ENCODE peak calls at places on chromosomes 11 and 22, in ten cellular contexts. One of them, this sample, is unnamed.

GRCh38 chr11:82980292-82980691 is 78.8 kb downstream of the DDIAS start:
- DNase-seq in gastrocnemius medialis: no peak
- DNase-seq in right atrium auricular region: no peak
- DNase-seq in CD8-positive, alpha-beta T cell: no peak
- DNase-seq in endothelial cell of umbilical vein: peak
- DNase-seq in fibroblast of lung: peak
- DNase-seq in spleen: no peak
- DNase-seq in RWPE1: peak
- DNase-seq in fibroblast of villous mesenchyme: peak
- DNase-seq in nephron progenitor cell: no peak
- DNase-seq in this sample: no peak

GRCh38 chr11:35036642-35037041 is 102.3 kb upstream of the CD44 start:
- DNase-seq in gastrocnemius medialis: no peak
- DNase-seq in right atrium auricular region: no peak
- DNase-seq in CD8-positive, alpha-beta T cell: no peak
- DNase-seq in endothelial cell of umbilical vein: no peak
- DNase-seq in fibroblast of lung: no peak
- DNase-seq in spleen: no peak
- DNase-seq in RWPE1: no peak
- DNase-seq in fibroblast of villous mesenchyme: peak
- DNase-seq in nephron progenitor cell: no peak
- DNase-seq in this sample: no peak

GRCh38 chr11:68002943-68003845 is 703 bp downstream of the UNC93B1 start:
- DNase-seq in gastrocnemius medialis: no peak
- DNase-seq in right atrium auricular region: no peak
- DNase-seq in CD8-positive, alpha-beta T cell: peak
- DNase-seq in endothelial cell of umbilical vein: no peak
- DNase-seq in fibroblast of lung: no peak
- DNase-seq in spleen: peak
- DNase-seq in RWPE1: no peak
- DNase-seq in fibroblast of villous mesenchyme: no peak
- DNase-seq in nephron progenitor cell: peak
- DNase-seq in this sample: no peak

GRCh38 chr11:88340366-88340930 is 2.9 kb upstream of the CTSC start:
- DNase-seq in gastrocnemius medialis: no peak
- DNase-seq in right atrium auricular region: no peak
- DNase-seq in CD8-positive, alpha-beta T cell: no peak
- DNase-seq in endothelial cell of umbilical vein: no peak
- DNase-seq in fibroblast of lung: no peak
- DNase-seq in spleen: no peak
- DNase-seq in RWPE1: no peak
- DNase-seq in fibroblast of villous mesenchyme: no peak
- DNase-seq in nephron progenitor cell: no peak
- DNase-seq in this sample: no peak

GRCh38 chr11:114233755-114234154 is 62.4 kb upstream of the NNMT start:
- DNase-seq in gastrocnemius medialis: no peak
- DNase-seq in right atrium auricular region: no peak
- DNase-seq in CD8-positive, alpha-beta T cell: no peak
- DNase-seq in endothelial cell of umbilical vein: no peak
- DNase-seq in fibroblast of lung: peak
- DNase-seq in spleen: no peak
- DNase-seq in RWPE1: no peak
- DNase-seq in fibroblast of villous mesenchyme: peak
- DNase-seq in nephron progenitor cell: no peak
- DNase-seq in this sample: no peak

GRCh38 chr11:133966147-133966546 is 9.4 kb upstream of the IGSF9B start:
- DNase-seq in gastrocnemius medialis: no peak
- DNase-seq in right atrium auricular region: no peak
- DNase-seq in CD8-positive, alpha-beta T cell: no peak
- DNase-seq in endothelial cell of umbilical vein: no peak
- DNase-seq in fibroblast of lung: no peak
- DNase-seq in spleen: no peak
- DNase-seq in RWPE1: no peak
- DNase-seq in fibroblast of villous mesenchyme: no peak
- DNase-seq in nephron progenitor cell: no peak
- DNase-seq in this sample: no peak

GRCh38 chr11:59710136-59710847 is 3.4 kb downstream of the OR10V1 start:
- DNase-seq in gastrocnemius medialis: no peak
- DNase-seq in right atrium auricular region: no peak
- DNase-seq in CD8-positive, alpha-beta T cell: no peak
- DNase-seq in endothelial cell of umbilical vein: no peak
- DNase-seq in fibroblast of lung: no peak
- DNase-seq in spleen: no peak
- DNase-seq in RWPE1: no peak
- DNase-seq in fibroblast of villous mesenchyme: no peak
- DNase-seq in nephron progenitor cell: no peak
- DNase-seq in this sample: no peak

GRCh38 chr11:8090756-8091155 is 9.7 kb downstream of the TUB start:
- DNase-seq in gastrocnemius medialis: no peak
- DNase-seq in right atrium auricular region: no peak
- DNase-seq in CD8-positive, alpha-beta T cell: no peak
- DNase-seq in endothelial cell of umbilical vein: peak
- DNase-seq in fibroblast of lung: peak
- DNase-seq in spleen: peak
- DNase-seq in RWPE1: no peak
- DNase-seq in fibroblast of villous mesenchyme: peak
- DNase-seq in nephron progenitor cell: peak
- DNase-seq in this sample: no peak

GRCh38 chr11:65912840-65913239 is 6.0 kb downstream of the C11orf68 start:
- DNase-seq in gastrocnemius medialis: no peak
- DNase-seq in right atrium auricular region: no peak
- DNase-seq in CD8-positive, alpha-beta T cell: no peak
- DNase-seq in endothelial cell of umbilical vein: peak
- DNase-seq in fibroblast of lung: peak
- DNase-seq in spleen: no peak
- DNase-seq in RWPE1: peak
- DNase-seq in fibroblast of villous mesenchyme: peak
- DNase-seq in nephron progenitor cell: no peak
- DNase-seq in this sample: no peak

GRCh38 chr22:38226853-38227649 is 25.3 kb downstream of the MAFF start:
- DNase-seq in gastrocnemius medialis: no peak
- DNase-seq in right atrium auricular region: no peak
- DNase-seq in CD8-positive, alpha-beta T cell: no peak
- DNase-seq in endothelial cell of umbilical vein: no peak
- DNase-seq in fibroblast of lung: no peak
- DNase-seq in spleen: no peak
- DNase-seq in RWPE1: no peak
- DNase-seq in fibroblast of villous mesenchyme: no peak
- DNase-seq in nephron progenitor cell: no peak
- DNase-seq in this sample: no peak

GRCh38 chr22:38230108-38230825 is 28.5 kb downstream of the MAFF start:
- DNase-seq in gastrocnemius medialis: no peak
- DNase-seq in right atrium auricular region: no peak
- DNase-seq in CD8-positive, alpha-beta T cell: peak
- DNase-seq in endothelial cell of umbilical vein: peak
- DNase-seq in fibroblast of lung: peak
- DNase-seq in spleen: no peak
- DNase-seq in RWPE1: no peak
- DNase-seq in fibroblast of villous mesenchyme: peak
- DNase-seq in nephron progenitor cell: no peak
- DNase-seq in this sample: no peak

GRCh38 chr22:38228326-38228872 is 26.6 kb downstream of the MAFF start:
- DNase-seq in gastrocnemius medialis: no peak
- DNase-seq in right atrium auricular region: no peak
- DNase-seq in CD8-positive, alpha-beta T cell: no peak
- DNase-seq in endothelial cell of umbilical vein: no peak
- DNase-seq in fibroblast of lung: no peak
- DNase-seq in spleen: no peak
- DNase-seq in RWPE1: no peak
- DNase-seq in fibroblast of villous mesenchyme: no peak
- DNase-seq in nephron progenitor cell: no peak
- DNase-seq in this sample: no peak

GRCh38 chr22:38230916-38231315 is 29.1 kb downstream of the MAFF start:
- DNase-seq in gastrocnemius medialis: no peak
- DNase-seq in right atrium auricular region: no peak
- DNase-seq in CD8-positive, alpha-beta T cell: no peak
- DNase-seq in endothelial cell of umbilical vein: peak
- DNase-seq in fibroblast of lung: no peak
- DNase-seq in spleen: no peak
- DNase-seq in RWPE1: no peak
- DNase-seq in fibroblast of villous mesenchyme: no peak
- DNase-seq in nephron progenitor cell: no peak
- DNase-seq in this sample: no peak

GRCh38 chr22:38228873-38229740 is 27.3 kb downstream of the MAFF start:
- DNase-seq in gastrocnemius medialis: no peak
- DNase-seq in right atrium auricular region: peak
- DNase-seq in CD8-positive, alpha-beta T cell: no peak
- DNase-seq in endothelial cell of umbilical vein: peak
- DNase-seq in fibroblast of lung: peak
- DNase-seq in spleen: no peak
- DNase-seq in RWPE1: peak
- DNase-seq in fibroblast of villous mesenchyme: peak
- DNase-seq in nephron progenitor cell: no peak
- DNase-seq in this sample: no peak
- TF ChIP-seq CTCF in gastrocnemius medialis: no peak
- TF ChIP-seq CTCF in right atrium auricular region: no peak
- TF ChIP-seq CTCF in CD8-positive, alpha-beta T cell: no peak
- TF ChIP-seq CTCF in endothelial cell of umbilical vein: no peak
- TF ChIP-seq CTCF in fibroblast of lung: no peak
- TF ChIP-seq CTCF in spleen: no peak
- TF ChIP-seq CTCF in RWPE1: no peak
- TF ChIP-seq CTCF in fibroblast of villous mesenchyme: no peak
- TF ChIP-seq CTCF in nephron progenitor cell: no peak
- TF ChIP-seq CTCF in this sample: no peak

GRCh38 chr11:125326126-125326525 is 161.6 kb downstream of the PKNOX2 start:
- DNase-seq in gastrocnemius medialis: no peak
- DNase-seq in right atrium auricular region: no peak
- DNase-seq in CD8-positive, alpha-beta T cell: no peak
- DNase-seq in endothelial cell of umbilical vein: no peak
- DNase-seq in fibroblast of lung: no peak
- DNase-seq in spleen: no peak
- DNase-seq in RWPE1: no peak
- DNase-seq in fibroblast of villous mesenchyme: no peak
- DNase-seq in nephron progenitor cell: no peak
- DNase-seq in this sample: no peak

GRCh38 chr11:125317416-125317815 is 152.9 kb downstream of the PKNOX2 start:
- DNase-seq in gastrocnemius medialis: no peak
- DNase-seq in right atrium auricular region: no peak
- DNase-seq in CD8-positive, alpha-beta T cell: no peak
- DNase-seq in endothelial cell of umbilical vein: no peak
- DNase-seq in fibroblast of lung: no peak
- DNase-seq in spleen: no peak
- DNase-seq in RWPE1: no peak
- DNase-seq in fibroblast of villous mesenchyme: no peak
- DNase-seq in nephron progenitor cell: no peak
- DNase-seq in this sample: no peak

GRCh38 chr11:125319649-125320048 is 155.1 kb downstream of the PKNOX2 start:
- DNase-seq in gastrocnemius medialis: no peak
- DNase-seq in right atrium auricular region: no peak
- DNase-seq in CD8-positive, alpha-beta T cell: no peak
- DNase-seq in endothelial cell of umbilical vein: no peak
- DNase-seq in fibroblast of lung: no peak
- DNase-seq in spleen: no peak
- DNase-seq in RWPE1: no peak
- DNase-seq in fibroblast of villous mesenchyme: no peak
- DNase-seq in nephron progenitor cell: no peak
- DNase-seq in this sample: no peak

GRCh38 chr11:125320347-125321122 is 156.0 kb downstream of the PKNOX2 start:
- DNase-seq in gastrocnemius medialis: no peak
- DNase-seq in right atrium auricular region: no peak
- DNase-seq in CD8-positive, alpha-beta T cell: no peak
- DNase-seq in endothelial cell of umbilical vein: no peak
- DNase-seq in fibroblast of lung: no peak
- DNase-seq in spleen: no peak
- DNase-seq in RWPE1: no peak
- DNase-seq in fibroblast of villous mesenchyme: no peak
- DNase-seq in nephron progenitor cell: no peak
- DNase-seq in this sample: no peak

GRCh38 chr11:125322317-125322716 is 157.8 kb downstream of the PKNOX2 start:
- DNase-seq in gastrocnemius medialis: no peak
- DNase-seq in right atrium auricular region: no peak
- DNase-seq in CD8-positive, alpha-beta T cell: no peak
- DNase-seq in endothelial cell of umbilical vein: no peak
- DNase-seq in fibroblast of lung: no peak
- DNase-seq in spleen: no peak
- DNase-seq in RWPE1: no peak
- DNase-seq in fibroblast of villous mesenchyme: no peak
- DNase-seq in nephron progenitor cell: no peak
- DNase-seq in this sample: no peak
- TF ChIP-seq CTCF in gastrocnemius medialis: no peak
- TF ChIP-seq CTCF in right atrium auricular region: no peak
- TF ChIP-seq CTCF in CD8-positive, alpha-beta T cell: no peak
- TF ChIP-seq CTCF in endothelial cell of umbilical vein: no peak
- TF ChIP-seq CTCF in fibroblast of lung: no peak
- TF ChIP-seq CTCF in spleen: no peak
- TF ChIP-seq CTCF in RWPE1: no peak
- TF ChIP-seq CTCF in fibroblast of villous mesenchyme: no peak
- TF ChIP-seq CTCF in nephron progenitor cell: no peak
- TF ChIP-seq CTCF in this sample: no peak

DNA sequence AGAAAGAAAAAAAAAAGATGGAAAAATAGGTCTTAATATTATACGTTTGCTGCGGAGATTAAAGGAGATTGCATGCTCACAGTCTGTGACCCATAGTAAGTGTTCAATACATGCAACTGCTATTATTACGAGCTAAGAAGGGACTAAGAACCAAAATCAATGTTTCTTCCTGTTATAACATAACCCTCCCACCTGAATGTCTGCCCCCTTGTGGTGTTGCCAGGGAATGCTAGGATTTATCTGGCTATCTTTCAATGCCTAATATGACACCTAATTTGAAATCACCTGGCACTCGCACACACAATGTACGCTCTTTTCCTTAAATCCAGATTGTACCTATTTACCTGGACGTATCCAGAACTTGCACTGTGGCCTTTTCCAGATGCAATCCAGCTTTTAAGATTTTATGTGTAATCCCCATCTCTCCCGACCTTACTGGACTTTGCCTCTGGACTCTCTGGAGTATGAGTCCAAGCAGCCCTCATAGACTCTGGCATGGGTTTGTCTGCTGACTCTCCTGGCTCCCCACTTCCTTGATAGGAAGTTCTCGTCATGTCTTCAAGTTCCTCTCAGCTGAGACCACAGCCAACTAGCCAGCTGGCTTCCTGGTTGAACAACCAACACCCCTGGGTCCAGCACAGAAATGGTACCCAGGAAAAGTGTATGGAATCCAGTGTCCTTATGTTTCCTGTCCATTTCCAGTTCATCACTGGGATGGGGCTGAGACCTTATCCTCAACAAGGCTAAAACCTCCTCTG is 151.5 kb downstream of the CCDC34 start:
- DNase-seq in gastrocnemius medialis: no peak
- DNase-seq in right atrium auricular region: no peak
- DNase-seq in CD8-positive, alpha-beta T cell: no peak
- DNase-seq in endothelial cell of umbilical vein: no peak
- DNase-seq in fibroblast of lung: no peak
- DNase-seq in spleen: no peak
- DNase-seq in RWPE1: no peak
- DNase-seq in fibroblast of villous mesenchyme: no peak
- DNase-seq in nephron progenitor cell: no peak
- DNase-seq in this sample: no peak
- TF ChIP-seq CTCF in gastrocnemius medialis: peak
- TF ChIP-seq CTCF in right atrium auricular region: no peak
- TF ChIP-seq CTCF in CD8-positive, alpha-beta T cell: no peak
- TF ChIP-seq CTCF in endothelial cell of umbilical vein: peak
- TF ChIP-seq CTCF in fibroblast of lung: peak
- TF ChIP-seq CTCF in spleen: no peak
- TF ChIP-seq CTCF in RWPE1: no peak
- TF ChIP-seq CTCF in fibroblast of villous mesenchyme: peak
- TF ChIP-seq CTCF in nephron progenitor cell: peak
- TF ChIP-seq CTCF in this sample: peak

GRCh38 chr11:77604281-77604680 is 14.5 kb downstream of the AQP11 start:
- DNase-seq in gastrocnemius medialis: no peak
- DNase-seq in right atrium auricular region: no peak
- DNase-seq in CD8-positive, alpha-beta T cell: no peak
- DNase-seq in endothelial cell of umbilical vein: no peak
- DNase-seq in fibroblast of lung: no peak
- DNase-seq in spleen: no peak
- DNase-seq in RWPE1: no peak
- DNase-seq in fibroblast of villous mesenchyme: no peak
- DNase-seq in nephron progenitor cell: no peak
- DNase-seq in this sample: no peak
- TF ChIP-seq CTCF in gastrocnemius medialis: no peak
- TF ChIP-seq CTCF in right atrium auricular region: no peak
- TF ChIP-seq CTCF in CD8-positive, alpha-beta T cell: no peak
- TF ChIP-seq CTCF in endothelial cell of umbilical vein: no peak
- TF ChIP-seq CTCF in fibroblast of lung: no peak
- TF ChIP-seq CTCF in spleen: no peak
- TF ChIP-seq CTCF in RWPE1: no peak
- TF ChIP-seq CTCF in fibroblast of villous mesenchyme: no peak
- TF ChIP-seq CTCF in nephron progenitor cell: no peak
- TF ChIP-seq CTCF in this sample: no peak

This sample was measured in type B pancreatic cell.